ENCODE peak calls at places on chromosome 13, in seven cellular contexts. B, M, H, U, Z, K and N are unnamed samples.
A peak's percentile ranks its signal among the peaks of the same experiment; 100 is the strongest.

GRCh38 chr13:67048793-67049150 is 181.4 kb downstream of the PCDH9 start:
- DNase-seq in M (peak; percentile 4), H (peak; percentile 82), B (no peak), Z (no peak), K (no peak), U (peak; percentile 74), N (no peak)

GRCh38 chr13:98619556-98619955 is 42.6 kb upstream of the STK24 start:
- DNase-seq in U (no peak), Z (no peak), M (no peak), K (no peak), H (no peak), B (no peak), N (no peak)

GRCh38 chr13:48126944-48127814 is 32.3 kb upstream of the MED4 start:
- DNase-seq in U (peak; percentile 72), H (peak; percentile 60), B (peak; percentile 51), K (peak; percentile 17), Z (peak; percentile 34), M (peak; percentile 93), N (peak; percentile 54)

GRCh38 chr13:112119192-112120030 is 52.5 kb downstream of the SOX1 start:
- DNase-seq in K (no peak), U (no peak), Z (no peak), M (no peak), B (no peak), H (no peak), N (no peak)

GRCh38 chr13:44176173-44176572 is 197.5 kb upstream of the SERP2 start:
- DNase-seq in B (no peak), U (no peak), H (peak; percentile 41), K (no peak), Z (no peak), M (no peak), N (no peak)

GRCh38 chr13:76009491-76009890 is 373.4 kb downstream of the LMO7 start:
- DNase-seq in Z (no peak), B (no peak), M (no peak), K (no peak), H (peak; percentile 75), U (peak; percentile 32), N (no peak)

GRCh38 chr13:72205773-72206172 is 338.8 kb upstream of the DACH1 start:
- DNase-seq in H (no peak), U (no peak), M (no peak), K (no peak), B (no peak), Z (no peak), N (no peak)

GRCh38 chr13:26377038-26377437 is 123.1 kb downstream of the CDK8 start:
- DNase-seq in B (peak; percentile 52), K (no peak), H (peak; percentile 3), U (peak; percentile 32), Z (peak; percentile 7), M (peak; percentile 80), N (peak; percentile 8)

GRCh38 chr13:95896302-95896701 is 156.9 kb downstream of the UGGT2 start:
- DNase-seq in K (no peak), U (no peak), M (no peak), B (no peak), H (peak; percentile 51), Z (no peak), N (no peak)

GRCh38 chr13:79528356-79528755 is 47.4 kb downstream of the NDFIP2 start:
- DNase-seq in U (peak; percentile 11), B (no peak), M (no peak), H (peak; percentile 25), Z (no peak), K (no peak), N (no peak)

GRCh38 chr13:25930655-25931054 is 121.2 kb downstream of the SHISA2 start:
- DNase-seq in H (no peak), M (no peak), U (no peak), Z (no peak), K (no peak), B (no peak), N (no peak)

GRCh38 chr13:20801704-20802103 is 27.9 kb upstream of the EEF1AKMT1 start:
- DNase-seq in B (no peak), H (no peak), U (no peak), Z (no peak), K (no peak), M (no peak), N (no peak)

GRCh38 chr13:105336706-105337582 is 1198.5 kb downstream of the EFNB2 start:
- DNase-seq in U (no peak), K (no peak), Z (no peak), B (no peak), M (peak; percentile 21), H (peak; percentile 55), N (no peak)

DNA sequence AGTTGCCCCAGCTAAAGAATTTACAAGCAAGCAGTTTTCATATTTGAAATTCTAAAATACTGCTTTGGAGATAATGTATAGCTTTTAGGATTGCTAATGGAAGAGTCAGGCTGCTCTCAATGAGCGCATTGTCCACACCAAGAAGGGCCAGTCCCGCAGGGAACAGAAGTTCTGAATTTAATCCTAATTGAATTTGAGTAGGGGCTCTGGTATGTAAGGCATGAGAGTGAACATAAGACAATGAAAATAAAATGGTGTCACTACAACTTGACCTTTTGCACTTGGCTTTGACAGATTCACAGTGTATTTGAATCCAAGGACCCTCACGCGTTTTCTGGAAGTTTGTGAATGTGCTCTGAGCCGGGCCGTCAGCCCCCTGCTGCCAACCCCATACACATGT is 32.6 kb downstream of the RAB20 start:
- DNase-seq in U (no peak), Z (no peak), M (peak; percentile 64), B (no peak), H (no peak), K (no peak), N (no peak)
- H3K18ac ChIP-seq in U (no peak overlapping the region), Z (no peak overlapping the region), M (no peak overlapping the region), B (no peak overlapping the region), H (no peak overlapping the region), K (peak overlapping the region; percentile 37), N (no peak overlapping the region)

GRCh38 chr13:32823597-32823996 is 192.6 kb upstream of the KL start:
- DNase-seq in H (no peak), U (no peak), B (no peak), Z (no peak), K (no peak), M (no peak), N (no peak)

GRCh38 chr13:32824671-32825070 is 191.6 kb upstream of the KL start:
- DNase-seq in B (peak; percentile 75), Z (peak; percentile 57), U (peak; percentile 95), M (peak; percentile 98), H (peak; percentile 95), K (peak; percentile 94), N (peak; percentile 15)

GRCh38 chr13:32824061-32824460 is 192.2 kb upstream of the KL start:
- DNase-seq in K (peak; percentile 40), H (no peak), M (peak; percentile 34), Z (no peak), U (peak; percentile 25), B (no peak), N (no peak)

GRCh38 chr13:32825481-32825880 is 190.7 kb upstream of the KL start:
- DNase-seq in Z (no peak), M (no peak), K (no peak), H (no peak), U (no peak), B (no peak), N (no peak)

DNA sequence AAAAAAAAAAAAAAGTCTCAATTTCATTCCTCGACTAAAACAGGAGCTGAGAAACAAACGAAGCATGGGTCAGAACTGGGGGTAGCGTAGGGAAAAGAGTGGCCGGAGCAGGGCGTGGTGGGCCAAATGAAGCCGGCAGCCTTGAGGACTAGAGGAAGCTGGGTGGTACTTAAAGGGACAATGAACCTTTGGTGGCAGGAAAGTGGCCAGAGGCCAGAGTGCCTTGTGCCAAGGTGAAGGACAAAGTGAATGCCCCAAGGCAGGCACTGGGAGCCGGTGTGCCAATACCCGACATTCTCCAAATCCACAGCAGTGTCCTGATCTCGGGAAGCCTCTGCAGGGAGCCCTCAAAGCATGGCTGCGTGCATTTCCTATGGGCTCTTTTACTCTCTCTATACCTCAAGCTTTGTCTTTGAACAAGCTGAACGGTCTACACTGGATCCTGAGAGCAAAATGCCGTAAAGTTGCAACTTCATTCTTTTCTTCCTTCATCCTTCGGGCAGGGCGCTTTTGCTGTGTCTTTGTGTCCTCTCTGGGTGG is 195.0 kb upstream of the KL start:
- DNase-seq in K (no peak), M (no peak), U (no peak), B (no peak), H (no peak), Z (no peak), N (no peak)
- H3K18ac ChIP-seq in K (peak overlapping the region; percentile 72), M (no peak overlapping the region), U (no peak overlapping the region), B (no peak overlapping the region), H (no peak overlapping the region), Z (no peak overlapping the region), N (peak overlapping the region; percentile 54)

GRCh38 chr13:101998129-101998528 is 403.7 kb downstream of the FGF14 start:
- DNase-seq in K (no peak), U (no peak), M (no peak), H (no peak), Z (no peak), B (no peak), N (no peak)

GRCh38 chr13:102000764-102001163 is 401.1 kb downstream of the FGF14 start:
- DNase-seq in H (no peak), U (no peak), B (no peak), Z (no peak), M (no peak), K (no peak), N (no peak)

GRCh38 chr13:102002271-102002670 is 399.6 kb downstream of the FGF14 start:
- DNase-seq in U (no peak), B (no peak), K (no peak), M (no peak), Z (no peak), H (no peak), N (no peak)

DNA sequence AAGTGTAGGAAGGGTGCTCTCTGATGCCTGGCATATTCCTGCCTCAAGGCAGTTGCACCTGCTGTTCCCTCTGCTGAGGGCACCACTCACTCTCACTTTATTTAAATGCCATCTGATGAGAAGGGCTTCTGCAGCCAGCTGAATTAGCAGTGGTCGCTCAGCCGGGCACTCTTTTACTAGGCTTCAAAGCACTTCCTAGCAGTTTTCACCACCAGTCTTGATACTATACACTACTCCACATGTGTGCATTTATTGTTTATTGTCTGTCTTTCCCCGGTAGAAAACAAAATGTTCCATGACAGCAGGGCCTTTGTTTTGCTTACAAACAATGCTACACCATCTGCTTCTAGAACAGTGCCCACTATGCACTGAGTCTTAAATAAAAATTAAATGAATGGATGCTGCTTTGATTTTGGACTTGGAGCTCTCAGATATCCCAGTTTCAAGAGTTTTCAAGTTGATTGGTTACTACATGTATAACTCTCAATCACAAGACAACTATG is 404.9 kb downstream of the FGF14 start:
- DNase-seq in B (no peak), Z (no peak), H (no peak), K (no peak), M (no peak), U (no peak), N (no peak)
- H3K18ac ChIP-seq in B (no peak overlapping the region), Z (no peak overlapping the region), H (no peak overlapping the region), K (no peak overlapping the region), M (no peak overlapping the region), U (no peak overlapping the region), N (no peak overlapping the region)

GRCh38 chr13:31151837-31152236 is 9.9 kb downstream of the HSPH1 start:
- DNase-seq in U (no peak), K (no peak), B (no peak), Z (no peak), H (no peak), M (no peak), N (no peak)

GRCh38 chr13:31150315-31150985 is 11.3 kb downstream of the HSPH1 start:
- DNase-seq in M (no peak), K (no peak), U (no peak), B (no peak), H (no peak), Z (no peak), N (no peak)

GRCh38 chr13:31145417-31145816 is 16.3 kb downstream of the HSPH1 start:
- DNase-seq in Z (no peak), H (no peak), U (no peak), B (no peak), M (no peak), K (no peak), N (no peak)

GRCh38 chr13:31154939-31155338 is 6.8 kb downstream of the HSPH1 start:
- DNase-seq in B (no peak), U (peak; percentile 54), K (no peak), M (no peak), H (peak; percentile 65), Z (no peak), N (no peak)

GRCh38 chr13:31149604-31150003 is 12.1 kb downstream of the HSPH1 start:
- DNase-seq in M (no peak), K (no peak), B (no peak), Z (no peak), U (no peak), H (no peak), N (no peak)
- H3K18ac ChIP-seq in M (no peak overlapping the region), K (no peak overlapping the region), B (no peak overlapping the region), Z (no peak overlapping the region), U (no peak overlapping the region), H (no peak overlapping the region), N (no peak overlapping the region)